ENCODE peak calls at places on chromosome 19, in eight cellular contexts. One of them, this sample, is unnamed.
A peak's percentile ranks its signal among the peaks of the same experiment; 100 is the strongest.

GRCh38 chr19:1837222-1837565 is 11.1 kb downstream of the REXO1 start:
- ATAC-seq in stimulated activated memory B cell treated with anti-CD40 and anti-IgM and Interleukin-4, amounts not matched to agents 10 μg/mL and 1 μg/mL and 100 μg/mL, for 72 hours: no peak
- ATAC-seq in CD8-positive, alpha-beta T cell: no peak
- ATAC-seq in A549: no peak
- ATAC-seq in natural killer cell treated with Interleukin-12 subunit alpha and Interleukin-12 subunit beta and Interleukin-15 and Interleukin-18, amount 100 ng/mL, for 72 hours: no peak
- ATAC-seq in stimulated activated effector memory CD8-positive, alpha-beta T cell treated with anti-CD3 and anti-CD28 coated beads, Interleukin-12 subunit alpha, Interleukin-12 subunit beta, amount 100 ng/mL, for 72 hours: no peak
- ATAC-seq in mucosa of descending colon: no peak
- ATAC-seq in psoas muscle: no peak
- ATAC-seq in this sample: peak; percentile 2

GRCh38 chr19:40687525-40688016 is 2.9 kb downstream of the NUMBL start:
- ATAC-seq in stimulated activated effector memory CD8-positive, alpha-beta T cell treated with anti-CD3 and anti-CD28 coated beads, Interleukin-12 subunit alpha, Interleukin-12 subunit beta, amount 100 ng/mL, for 72 hours: peak; percentile 27
- ATAC-seq in psoas muscle: no peak
- ATAC-seq in CD8-positive, alpha-beta T cell: no peak
- ATAC-seq in stimulated activated memory B cell treated with anti-CD40 and anti-IgM and Interleukin-4, amounts not matched to agents 10 μg/mL and 1 μg/mL and 100 μg/mL, for 72 hours: peak; percentile 68
- ATAC-seq in A549: no peak
- ATAC-seq in natural killer cell treated with Interleukin-12 subunit alpha and Interleukin-12 subunit beta and Interleukin-15 and Interleukin-18, amount 100 ng/mL, for 72 hours: peak; percentile 61
- ATAC-seq in mucosa of descending colon: peak; percentile 27
- ATAC-seq in this sample: peak; percentile 26

GRCh38 chr19:10439588-10439987 is 19.2 kb downstream of the PDE4A start:
- ATAC-seq in CD8-positive, alpha-beta T cell: no peak
- ATAC-seq in stimulated activated effector memory CD8-positive, alpha-beta T cell treated with anti-CD3 and anti-CD28 coated beads, Interleukin-12 subunit alpha, Interleukin-12 subunit beta, amount 100 ng/mL, for 72 hours: no peak
- ATAC-seq in natural killer cell treated with Interleukin-12 subunit alpha and Interleukin-12 subunit beta and Interleukin-15 and Interleukin-18, amount 100 ng/mL, for 72 hours: no peak
- ATAC-seq in psoas muscle: peak; percentile 74
- ATAC-seq in mucosa of descending colon: no peak
- ATAC-seq in stimulated activated memory B cell treated with anti-CD40 and anti-IgM and Interleukin-4, amounts not matched to agents 10 μg/mL and 1 μg/mL and 100 μg/mL, for 72 hours: no peak
- ATAC-seq in A549: no peak
- ATAC-seq in this sample: no peak

GRCh38 chr19:27660428-27660827 is 1552.5 kb downstream of the UQCRFS1 start:
- ATAC-seq in A549: no peak
- ATAC-seq in stimulated activated memory B cell treated with anti-CD40 and anti-IgM and Interleukin-4, amounts not matched to agents 10 μg/mL and 1 μg/mL and 100 μg/mL, for 72 hours: no peak
- ATAC-seq in psoas muscle: no peak
- ATAC-seq in CD8-positive, alpha-beta T cell: no peak
- ATAC-seq in stimulated activated effector memory CD8-positive, alpha-beta T cell treated with anti-CD3 and anti-CD28 coated beads, Interleukin-12 subunit alpha, Interleukin-12 subunit beta, amount 100 ng/mL, for 72 hours: no peak
- ATAC-seq in natural killer cell treated with Interleukin-12 subunit alpha and Interleukin-12 subunit beta and Interleukin-15 and Interleukin-18, amount 100 ng/mL, for 72 hours: no peak
- ATAC-seq in mucosa of descending colon: no peak
- ATAC-seq in this sample: no peak

GRCh38 chr19:58325623-58326022 is 1.2 kb upstream of the ZSCAN22 start:
- ATAC-seq in mucosa of descending colon: no peak
- ATAC-seq in CD8-positive, alpha-beta T cell: no peak
- ATAC-seq in natural killer cell treated with Interleukin-12 subunit alpha and Interleukin-12 subunit beta and Interleukin-15 and Interleukin-18, amount 100 ng/mL, for 72 hours: no peak
- ATAC-seq in psoas muscle: no peak
- ATAC-seq in stimulated activated effector memory CD8-positive, alpha-beta T cell treated with anti-CD3 and anti-CD28 coated beads, Interleukin-12 subunit alpha, Interleukin-12 subunit beta, amount 100 ng/mL, for 72 hours: no peak
- ATAC-seq in A549: no peak
- ATAC-seq in stimulated activated memory B cell treated with anti-CD40 and anti-IgM and Interleukin-4, amounts not matched to agents 10 μg/mL and 1 μg/mL and 100 μg/mL, for 72 hours: no peak
- ATAC-seq in this sample: peak; percentile 34

GRCh38 chr19:23882493-23882892 is 32.2 kb upstream of the ZNF726 start:
- ATAC-seq in mucosa of descending colon: peak; percentile 80
- ATAC-seq in natural killer cell treated with Interleukin-12 subunit alpha and Interleukin-12 subunit beta and Interleukin-15 and Interleukin-18, amount 100 ng/mL, for 72 hours: no peak
- ATAC-seq in psoas muscle: no peak
- ATAC-seq in CD8-positive, alpha-beta T cell: no peak
- ATAC-seq in A549: peak; percentile 34
- ATAC-seq in stimulated activated effector memory CD8-positive, alpha-beta T cell treated with anti-CD3 and anti-CD28 coated beads, Interleukin-12 subunit alpha, Interleukin-12 subunit beta, amount 100 ng/mL, for 72 hours: no peak
- ATAC-seq in stimulated activated memory B cell treated with anti-CD40 and anti-IgM and Interleukin-4, amounts not matched to agents 10 μg/mL and 1 μg/mL and 100 μg/mL, for 72 hours: no peak
- ATAC-seq in this sample: no peak

GRCh38 chr19:15365264-15365663 is 14.3 kb downstream of the AKAP8 start:
- ATAC-seq in natural killer cell treated with Interleukin-12 subunit alpha and Interleukin-12 subunit beta and Interleukin-15 and Interleukin-18, amount 100 ng/mL, for 72 hours: peak; percentile 51
- ATAC-seq in CD8-positive, alpha-beta T cell: peak; percentile 40
- ATAC-seq in stimulated activated memory B cell treated with anti-CD40 and anti-IgM and Interleukin-4, amounts not matched to agents 10 μg/mL and 1 μg/mL and 100 μg/mL, for 72 hours: no peak
- ATAC-seq in mucosa of descending colon: no peak
- ATAC-seq in psoas muscle: no peak
- ATAC-seq in stimulated activated effector memory CD8-positive, alpha-beta T cell treated with anti-CD3 and anti-CD28 coated beads, Interleukin-12 subunit alpha, Interleukin-12 subunit beta, amount 100 ng/mL, for 72 hours: peak; percentile 26
- ATAC-seq in A549: peak; percentile 48
- ATAC-seq in this sample: no peak

GRCh38 chr19:4717191-4717965 is 6.3 kb downstream of the DPP9 start:
- ATAC-seq in stimulated activated effector memory CD8-positive, alpha-beta T cell treated with anti-CD3 and anti-CD28 coated beads, Interleukin-12 subunit alpha, Interleukin-12 subunit beta, amount 100 ng/mL, for 72 hours: no peak
- ATAC-seq in mucosa of descending colon: no peak
- ATAC-seq in A549: peak; percentile 54
- ATAC-seq in stimulated activated memory B cell treated with anti-CD40 and anti-IgM and Interleukin-4, amounts not matched to agents 10 μg/mL and 1 μg/mL and 100 μg/mL, for 72 hours: no peak
- ATAC-seq in CD8-positive, alpha-beta T cell: no peak
- ATAC-seq in psoas muscle: no peak
- ATAC-seq in natural killer cell treated with Interleukin-12 subunit alpha and Interleukin-12 subunit beta and Interleukin-15 and Interleukin-18, amount 100 ng/mL, for 72 hours: no peak
- ATAC-seq in this sample: no peak

GRCh38 chr19:31902821-31903220 is 442.6 kb upstream of the ZNF507 start:
- ATAC-seq in CD8-positive, alpha-beta T cell: no peak
- ATAC-seq in psoas muscle: no peak
- ATAC-seq in natural killer cell treated with Interleukin-12 subunit alpha and Interleukin-12 subunit beta and Interleukin-15 and Interleukin-18, amount 100 ng/mL, for 72 hours: no peak
- ATAC-seq in stimulated activated effector memory CD8-positive, alpha-beta T cell treated with anti-CD3 and anti-CD28 coated beads, Interleukin-12 subunit alpha, Interleukin-12 subunit beta, amount 100 ng/mL, for 72 hours: no peak
- ATAC-seq in mucosa of descending colon: no peak
- ATAC-seq in stimulated activated memory B cell treated with anti-CD40 and anti-IgM and Interleukin-4, amounts not matched to agents 10 μg/mL and 1 μg/mL and 100 μg/mL, for 72 hours: no peak
- ATAC-seq in A549: no peak
- ATAC-seq in this sample: no peak

GRCh38 chr19:19040417-19040816 is 7.0 kb downstream of the ARMC6 start:
- ATAC-seq in natural killer cell treated with Interleukin-12 subunit alpha and Interleukin-12 subunit beta and Interleukin-15 and Interleukin-18, amount 100 ng/mL, for 72 hours: no peak
- ATAC-seq in stimulated activated memory B cell treated with anti-CD40 and anti-IgM and Interleukin-4, amounts not matched to agents 10 μg/mL and 1 μg/mL and 100 μg/mL, for 72 hours: no peak
- ATAC-seq in mucosa of descending colon: peak; percentile 13
- ATAC-seq in psoas muscle: peak; percentile 55
- ATAC-seq in A549: peak; percentile 66
- ATAC-seq in stimulated activated effector memory CD8-positive, alpha-beta T cell treated with anti-CD3 and anti-CD28 coated beads, Interleukin-12 subunit alpha, Interleukin-12 subunit beta, amount 100 ng/mL, for 72 hours: no peak
- ATAC-seq in CD8-positive, alpha-beta T cell: no peak
- ATAC-seq in this sample: peak; percentile 34

GRCh38 chr19:45752639-45753038 is 16.4 kb downstream of the SIX5 start:
- ATAC-seq in natural killer cell treated with Interleukin-12 subunit alpha and Interleukin-12 subunit beta and Interleukin-15 and Interleukin-18, amount 100 ng/mL, for 72 hours: no peak
- ATAC-seq in stimulated activated memory B cell treated with anti-CD40 and anti-IgM and Interleukin-4, amounts not matched to agents 10 μg/mL and 1 μg/mL and 100 μg/mL, for 72 hours: no peak
- ATAC-seq in stimulated activated effector memory CD8-positive, alpha-beta T cell treated with anti-CD3 and anti-CD28 coated beads, Interleukin-12 subunit alpha, Interleukin-12 subunit beta, amount 100 ng/mL, for 72 hours: no peak
- ATAC-seq in psoas muscle: no peak
- ATAC-seq in mucosa of descending colon: no peak
- ATAC-seq in A549: no peak
- ATAC-seq in CD8-positive, alpha-beta T cell: no peak
- ATAC-seq in this sample: peak; percentile 93

GRCh38 chr19:17211547-17212446 is 3.4 kb upstream of the USE1 start:
- ATAC-seq in natural killer cell treated with Interleukin-12 subunit alpha and Interleukin-12 subunit beta and Interleukin-15 and Interleukin-18, amount 100 ng/mL, for 72 hours: no peak
- ATAC-seq in psoas muscle: no peak
- ATAC-seq in mucosa of descending colon: no peak
- ATAC-seq in stimulated activated memory B cell treated with anti-CD40 and anti-IgM and Interleukin-4, amounts not matched to agents 10 μg/mL and 1 μg/mL and 100 μg/mL, for 72 hours: no peak
- ATAC-seq in CD8-positive, alpha-beta T cell: no peak
- ATAC-seq in A549: no peak
- ATAC-seq in stimulated activated effector memory CD8-positive, alpha-beta T cell treated with anti-CD3 and anti-CD28 coated beads, Interleukin-12 subunit alpha, Interleukin-12 subunit beta, amount 100 ng/mL, for 72 hours: no peak
- ATAC-seq in this sample: no peak

GRCh38 chr19:33418461-33418860 is 45.0 kb downstream of the CEBPG start:
- ATAC-seq in psoas muscle: no peak
- ATAC-seq in natural killer cell treated with Interleukin-12 subunit alpha and Interleukin-12 subunit beta and Interleukin-15 and Interleukin-18, amount 100 ng/mL, for 72 hours: no peak
- ATAC-seq in mucosa of descending colon: no peak
- ATAC-seq in stimulated activated memory B cell treated with anti-CD40 and anti-IgM and Interleukin-4, amounts not matched to agents 10 μg/mL and 1 μg/mL and 100 μg/mL, for 72 hours: no peak
- ATAC-seq in A549: no peak
- ATAC-seq in CD8-positive, alpha-beta T cell: no peak
- ATAC-seq in stimulated activated effector memory CD8-positive, alpha-beta T cell treated with anti-CD3 and anti-CD28 coated beads, Interleukin-12 subunit alpha, Interleukin-12 subunit beta, amount 100 ng/mL, for 72 hours: no peak
- ATAC-seq in this sample: no peak